ENCODE peak calls at places on chromosomes 2 and 18, in five cellular contexts. D is NCI-H774, U is head of caudate nucleus, P is GM12891, S is MCF 10A. A is an unnamed sample.

GRCh38 chr2:11809586-11810236 is 63.3 kb downstream of the LPIN1 start:
- DNase-seq in P (no peak), S (no peak), U (no peak), D (no peak), A (no peak)

GRCh38 chr18:3262234-3263171 is 570 bp downstream of the MYL12B start:
- DNase-seq in S (no peak), U (no peak), D (no peak), P (no peak), A (peak; percentile 21)

GRCh38 chr2:143830476-143830875 is 689.4 kb downstream of the ZEB2 start:
- DNase-seq in S (no peak), D (no peak), P (no peak), U (no peak), A (no peak)

GRCh38 chr2:46034535-46034934 is 262.7 kb upstream of the EPAS1 start:
- DNase-seq in P (no peak), U (no peak), D (no peak), S (peak; percentile 8), A (no peak)

GRCh38 chr2:200677721-200678532 is 92.1 kb downstream of the AOX1 start:
- DNase-seq in S (peak; percentile 71), D (no peak), P (no peak), U (no peak), A (no peak)

GRCh38 chr2:143145056-143145455 is 15.8 kb downstream of the ARHGAP15 start:
- DNase-seq in P (no peak), U (no peak), D (no peak), S (no peak), A (no peak)

GRCh38 chr2:9538000-9538507 is 17.6 kb downstream of the ADAM17 start:
- DNase-seq in P (no peak), S (peak; percentile 85), U (no peak), D (no peak), A (no peak)

GRCh38 chr2:9552491-9553178 is 3.0 kb downstream of the ADAM17 start:
- DNase-seq in D (no peak), U (no peak), P (no peak), S (peak; percentile 87), A (peak; percentile 52)

GRCh38 chr2:50444286-50444685 is 587.6 kb downstream of the NRXN1 start:
- DNase-seq in U (no peak), P (no peak), D (peak; percentile 26), S (peak; percentile 51), A (no peak)

GRCh38 chr18:9259148-9259547 is 75.4 kb upstream of the TWSG1 start:
- DNase-seq in P (no peak), D (no peak), U (no peak), S (no peak), A (no peak)

GRCh38 chr2:170605862-170606261 is 109.3 kb upstream of the SP5 start:
- DNase-seq in D (no peak), S (no peak), U (no peak), P (no peak), A (no peak)

A was measured in putamen.